ENCODE peak calls at places on chromosomes 6 and 20, in nine cellular contexts. A, B, E, U, L, W, R, I and S are unnamed samples.

GRCh38 chr20:50919567-50919966 is 11.7 kb downstream of the ADNP start:
- DNase-seq in A (no peak), B (no peak), E (no peak), U (peak; percentile 71), L (no peak), W (peak; percentile 77), R (no peak), I (peak; percentile 91), S (peak; percentile 98)

GRCh38 chr6:107439418-107439817 is 19.9 kb downstream of the PDSS2 start:
- DNase-seq in A (no peak), B (no peak), E (no peak), U (no peak), L (no peak), W (no peak), R (no peak), I (no peak), S (no peak)

GRCh38 chr20:11231742-11232141 is 557.9 kb upstream of the JAG1 start:
- DNase-seq in A (no peak), B (no peak), E (no peak), U (no peak), L (no peak), W (no peak), R (no peak), I (no peak), S (no peak)

GRCh38 chr6:105077592-105078463 is 102.0 kb downstream of the POPDC3 start:
- DNase-seq in A (no peak), B (no peak), E (no peak), U (no peak), L (no peak), W (peak; percentile 68), R (no peak), I (peak; percentile 32), S (peak; percentile 84)

GRCh38 chr20:2296545-2297351 is 947 bp downstream of the TGM3 start:
- DNase-seq in A (no peak), B (no peak), E (no peak), U (no peak), L (no peak), W (no peak), R (no peak), I (no peak), S (no peak)

GRCh38 chr6:31041372-31041974 is 31.2 kb downstream of the MUC22 start:
- DNase-seq in A (no peak), B (no peak), E (no peak), U (no peak), L (no peak), W (no peak), R (no peak), I (no peak), S (no peak)

GRCh38 chr20:33167859-33168258 is at the start of gene BPIFA2:
- DNase-seq in A (no peak), B (no peak), E (no peak), U (no peak), L (no peak), W (no peak), R (no peak), I (no peak), S (no peak)

GRCh38 chr6:11711994-11712698 is 66.5 kb downstream of the ADTRP start:
- DNase-seq in A (no peak), B (no peak), E (no peak), U (no peak), L (no peak), W (no peak), R (no peak), I (no peak), S (no peak)

GRCh38 chr6:79947191-79948173 is at the start of gene ELOVL4:
- DNase-seq in A (peak; percentile 67), B (peak; percentile 78), E (peak; percentile 66), U (peak; percentile 78), L (peak; percentile 59), W (peak; percentile 88), R (peak; percentile 53), I (peak; percentile 92), S (peak; percentile 76)

GRCh38 chr20:62010551-62011402 is 54.9 kb downstream of the TAF4 start:
- DNase-seq in A (peak; percentile 46), B (no peak), E (peak; percentile 41), U (peak; percentile 53), L (no peak), W (peak; percentile 64), R (peak; percentile 56), I (peak; percentile 10), S (peak; percentile 35)
- H3K36me3 ChIP-seq in A (peaks cover 65% of the 10 kb centered on the region), B (peaks cover 53% of the 10 kb centered on the region), E (peaks cover 49% of the 10 kb centered on the region), U (no peaks in the 10 kb centered on the region), L (no peaks in the 10 kb centered on the region), W (peaks cover 11% of the 10 kb centered on the region), R (peaks cover 12% of the 10 kb centered on the region), I (no peaks in the 10 kb centered on the region), S (peaks cover 24% of the 10 kb centered on the region)

DNA sequence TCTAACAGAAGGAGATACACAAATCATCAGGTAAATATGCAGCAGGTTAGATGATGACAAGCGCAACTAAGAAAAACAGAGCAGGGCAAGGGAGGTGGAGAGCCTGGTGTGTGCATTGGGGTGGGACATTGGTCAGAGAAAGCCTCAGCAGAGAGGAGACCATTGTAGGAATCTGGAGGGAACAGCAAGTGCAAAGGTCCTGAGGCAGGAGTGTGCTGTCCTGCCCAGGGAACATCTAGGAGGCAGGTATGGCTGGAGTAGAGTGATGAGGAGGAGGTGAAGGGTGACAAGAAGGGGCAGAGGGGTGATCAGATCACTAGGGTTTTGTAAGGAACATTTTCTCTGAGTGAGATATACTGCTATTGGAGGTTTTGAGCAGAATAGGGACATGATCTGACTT is 90.1 kb downstream of the NCR2 start:
- DNase-seq in A (no peak), B (no peak), E (no peak), U (no peak), L (no peak), W (no peak), R (no peak), I (no peak), S (no peak)
- H3K36me3 ChIP-seq in A (no peaks in the 10 kb centered on the region), B (no peaks in the 10 kb centered on the region), E (no peaks in the 10 kb centered on the region), U (no peaks in the 10 kb centered on the region), L (no peaks in the 10 kb centered on the region), W (no peaks in the 10 kb centered on the region), R (no peaks in the 10 kb centered on the region), I (no peaks in the 10 kb centered on the region), S (no peaks in the 10 kb centered on the region)

GRCh38 chr20:63206878-63207277 is 9.1 kb downstream of the YTHDF1 start:
- DNase-seq in A (no peak), B (no peak), E (no peak), U (no peak), L (no peak), W (no peak), R (no peak), I (peak; percentile 64), S (no peak)

GRCh38 chr20:63212792-63213191 is 3.1 kb downstream of the YTHDF1 start:
- DNase-seq in A (no peak), B (no peak), E (no peak), U (no peak), L (no peak), W (no peak), R (no peak), I (peak; percentile 39), S (peak; percentile 67)

GRCh38 chr20:63212393-63212730 is 3.6 kb downstream of the YTHDF1 start:
- DNase-seq in A (no peak), B (no peak), E (no peak), U (no peak), L (no peak), W (no peak), R (no peak), I (no peak), S (no peak)

GRCh38 chr20:63208346-63208924 is 7.5 kb downstream of the YTHDF1 start:
- DNase-seq in A (no peak), B (no peak), E (no peak), U (no peak), L (no peak), W (no peak), R (no peak), I (no peak), S (no peak)

GRCh38 chr20:63210011-63210605 is 5.8 kb downstream of the YTHDF1 start:
- DNase-seq in A (no peak), B (no peak), E (no peak), U (no peak), L (no peak), W (no peak), R (no peak), I (peak; percentile 89), S (peak; percentile 64)
- H3K36me3 ChIP-seq in A (peaks cover 83% of the 10 kb centered on the region), B (peaks cover 50% of the 10 kb centered on the region), E (peaks cover 70% of the 10 kb centered on the region), U (no peaks in the 10 kb centered on the region), L (no peaks in the 10 kb centered on the region), W (peaks cover 43% of the 10 kb centered on the region), R (peaks cover 45% of the 10 kb centered on the region), I (peaks cover 24% of the 10 kb centered on the region), S (peaks cover 27% of the 10 kb centered on the region)

GRCh38 chr20:38941726-38942389 is 15.6 kb downstream of the FAM83D start:
- DNase-seq in A (no peak), B (no peak), E (no peak), U (no peak), L (no peak), W (no peak), R (no peak), I (no peak), S (no peak)

GRCh38 chr20:38937000-38937399 is 10.8 kb downstream of the FAM83D start:
- DNase-seq in A (no peak), B (no peak), E (no peak), U (no peak), L (no peak), W (no peak), R (no peak), I (no peak), S (no peak)

GRCh38 chr20:38937978-38938473 is 11.8 kb downstream of the FAM83D start:
- DNase-seq in A (no peak), B (no peak), E (no peak), U (no peak), L (no peak), W (no peak), R (no peak), I (no peak), S (peak; percentile 53)

GRCh38 chr20:38940644-38941043 is 14.4 kb downstream of the FAM83D start:
- DNase-seq in A (no peak), B (no peak), E (no peak), U (no peak), L (no peak), W (no peak), R (no peak), I (no peak), S (no peak)

GRCh38 chr20:38939686-38940085 is 13.5 kb downstream of the FAM83D start:
- DNase-seq in A (no peak), B (no peak), E (no peak), U (no peak), L (no peak), W (no peak), R (no peak), I (no peak), S (no peak)
- H3K36me3 ChIP-seq in A (no peaks in the 10 kb centered on the region), B (no peaks in the 10 kb centered on the region), E (no peaks in the 10 kb centered on the region), U (no peaks in the 10 kb centered on the region), L (no peaks in the 10 kb centered on the region), W (peaks cover 6% of the 10 kb centered on the region), R (no peaks in the 10 kb centered on the region), I (peaks cover 11% of the 10 kb centered on the region), S (peaks cover 2% of the 10 kb centered on the region)